ENCODE peak calls at places on chromosome 1, in seven cellular contexts. C is left lung, T is suprapubic skin, O is ovary, K is K562, A is lower lobe of right lung, M is astrocyte. F is an unnamed sample.

GRCh38 chr1:33370286-33370685 is 49.4 kb upstream of the A3GALT2 start:
- DNase-seq in C (no peak), M (no peak), K (no peak), T (peak; percentile 38), A (no peak), O (no peak), F (no peak)

GRCh38 chr1:214550339-214551051 is 907 bp downstream of the PTPN14 start:
- DNase-seq in T (no peak), O (no peak), C (peak; percentile 32), K (no peak), M (no peak), A (no peak), F (no peak)

GRCh38 chr1:109643385-109644230 is 12.3 kb upstream of the GSTM4 start:
- DNase-seq in K (peak; percentile 85), A (peak; percentile 89), C (peak; percentile 82), T (no peak), M (peak; percentile 32), O (peak; percentile 88), F (peak; percentile 93)

GRCh38 chr1:94319319-94320180 is 82.2 kb upstream of the ARHGAP29 start:
- DNase-seq in T (no peak), A (no peak), M (no peak), O (no peak), C (no peak), K (no peak), F (no peak)

GRCh38 chr1:221435510-221435909 is 306.4 kb downstream of the DUSP10 start:
- DNase-seq in A (no peak), O (no peak), C (no peak), K (peak; percentile 32), T (no peak), M (peak; percentile 51), F (no peak)

GRCh38 chr1:181803421-181803820 is 258.1 kb downstream of the ZNF648 start:
- DNase-seq in T (no peak), A (no peak), C (no peak), M (no peak), O (no peak), K (no peak), F (no peak)

GRCh38 chr1:59046134-59046533 is 250.8 kb upstream of the FGGY start:
- DNase-seq in M (peak; percentile 32), A (no peak), K (no peak), C (no peak), T (no peak), O (no peak), F (no peak)

GRCh38 chr1:156095906-156096508 is 13.7 kb upstream of the MEX3A start:
- DNase-seq in A (no peak), O (no peak), T (no peak), K (no peak), C (no peak), M (no peak), F (no peak)

GRCh38 chr1:94974824-94975223 is 47.9 kb upstream of the CNN3 start:
- DNase-seq in O (no peak), A (no peak), M (peak; percentile 91), K (no peak), C (no peak), T (no peak), F (no peak)

GRCh38 chr1:212110617-212111016 is 75.1 kb downstream of the DTL start:
- DNase-seq in A (no peak), M (peak; percentile 31), T (no peak), O (no peak), K (no peak), C (no peak), F (no peak)

GRCh38 chr1:223844521-223844961 is 1.2 kb downstream of the TP53BP2 start:
- DNase-seq in O (no peak), K (no peak), A (no peak), M (no peak), T (no peak), C (no peak), F (no peak)

GRCh38 chr1:221816899-221817298 is 75.0 kb upstream of the DUSP10 start:
- DNase-seq in M (peak; percentile 97), C (no peak), K (no peak), A (no peak), O (no peak), T (no peak), F (no peak)

GRCh38 chr1:3170566-3171453 is 101.8 kb downstream of the PRDM16 start:
- DNase-seq in M (peak; percentile 39), C (peak; percentile 77), T (no peak), K (peak; percentile 38), O (peak; percentile 88), A (peak; percentile 79), F (peak; percentile 85)
- H3K27ac ChIP-seq in M (no peak overlapping the region), C (peak overlapping the region; percentile 64), T (peak overlapping the region; percentile 67), K (no peak overlapping the region), O (peak overlapping the region; percentile 9), A (peak overlapping the region; percentile 81), F (peak overlapping the region; percentile 83)

DNA sequence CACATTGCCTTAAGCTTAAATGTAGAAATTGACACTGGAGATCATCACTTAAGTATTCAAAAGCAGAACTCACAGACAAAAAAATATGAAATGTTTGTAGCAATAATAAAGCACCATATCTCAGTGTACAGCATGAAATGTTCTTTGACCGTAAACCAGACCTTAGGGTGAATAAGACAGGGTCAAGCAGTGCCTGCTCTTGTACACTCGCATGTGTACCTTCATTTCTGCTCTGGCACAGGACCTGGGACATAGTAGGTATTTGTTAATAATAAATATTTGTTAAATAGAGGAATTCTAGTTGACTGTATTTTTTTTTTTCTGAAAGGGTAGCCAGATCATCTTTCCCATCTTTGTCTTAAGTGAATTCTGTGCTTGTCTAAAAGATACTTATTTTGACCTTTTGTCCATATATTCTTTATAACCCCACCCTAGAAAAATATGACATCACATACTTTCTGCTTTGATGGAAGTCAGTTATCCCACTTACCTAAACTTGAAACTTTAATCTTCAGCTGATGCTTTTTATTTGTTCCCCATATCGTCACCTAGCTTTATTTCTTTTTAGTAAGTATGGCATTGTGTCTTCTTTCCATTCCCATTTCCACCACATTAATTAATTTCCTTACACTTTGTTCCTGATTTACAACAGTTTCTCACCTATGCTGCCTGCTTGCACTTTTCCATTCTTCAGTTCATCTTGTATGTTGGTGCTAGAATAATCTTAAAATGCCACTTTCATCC is 1.7 kb downstream of the CDC7 start:
- DNase-seq in T (no peak), K (no peak), M (no peak), O (no peak), C (no peak), A (no peak), F (no peak)
- H3K4me3 ChIP-seq in T (no peak overlapping the region), K (peak overlapping the region; percentile 56), M (peak overlapping the region; percentile 82), O (no peak overlapping the region), C (peak overlapping the region; percentile 68), A (no peak overlapping the region), F (no peak overlapping the region)

GRCh38 chr1:6454856-6455751 is 10.9 kb downstream of the TNFRSF25 start:
- DNase-seq in M (no peak), T (no peak), O (no peak), A (no peak), C (no peak), K (no peak), F (no peak)
- TF ChIP-seq CTCF in M (no peak), T (no peak), O (no peak), A (no peak), C (no peak), K (no peak), F (no peak)

GRCh38 chr1:54407201-54407956 is 1.2 kb upstream of the SSBP3 start:
- DNase-seq in C (peak; percentile 68), M (peak; percentile 87), T (no peak), A (no peak), O (peak; percentile 84), K (peak; percentile 89), F (no peak)

GRCh38 chr1:54409156-54410142 is 3.3 kb upstream of the SSBP3 start:
- DNase-seq in T (no peak), O (no peak), C (no peak), M (no peak), A (no peak), K (peak; percentile 85), F (no peak)

GRCh38 chr1:54406339-54407181 is at the start of gene SSBP3:
- DNase-seq in C (peak; percentile 92), K (peak; percentile 99), T (peak; percentile 94), M (peak; percentile 84), A (peak; percentile 94), O (peak; percentile 93), F (peak; percentile 96)

GRCh38 chr1:54408701-54409066 is 2.5 kb upstream of the SSBP3 start:
- DNase-seq in C (no peak), A (no peak), O (no peak), K (no peak), T (no peak), M (no peak), F (no peak)

GRCh38 chr1:54407957-54408700 is 1.9 kb upstream of the SSBP3 start:
- DNase-seq in O (peak; percentile 60), M (peak; percentile 87), A (no peak), T (no peak), C (peak; percentile 37), K (peak; percentile 73), F (no peak)
- H3K27ac ChIP-seq in O (peak overlapping the region; percentile 46), M (peak overlapping the region; percentile 79), A (peak overlapping the region; percentile 81), T (peak overlapping the region; percentile 96), C (peak overlapping the region; percentile 82), K (peak overlapping the region; percentile 97), F (peak overlapping the region; percentile 83)